ENCODE peak calls at places on chromosomes 13 and 19, in five cellular contexts. One of them, this sample, is unnamed.

GRCh38 chr13:88736026-88736425 is 1064.9 kb downstream of the SLITRK5 start:
- DNase-seq in neuronal stem cell: no peak
- DNase-seq in GM12892: no peak
- DNase-seq in fibroblast of lung: no peak
- DNase-seq in HFF-Myc: no peak
- DNase-seq in this sample: no peak

GRCh38 chr13:68428292-68428691 is 1198.2 kb upstream of the PCDH9 start:
- DNase-seq in HFF-Myc: no peak
- DNase-seq in neuronal stem cell: no peak
- DNase-seq in fibroblast of lung: peak; percentile 56
- DNase-seq in GM12892: no peak
- DNase-seq in this sample: no peak

GRCh38 chr13:94305934-94306333 is 173.5 kb downstream of the DCT start:
- DNase-seq in GM12892: no peak
- DNase-seq in fibroblast of lung: peak; percentile 39
- DNase-seq in neuronal stem cell: no peak
- DNase-seq in HFF-Myc: no peak
- DNase-seq in this sample: no peak

GRCh38 chr13:43244482-43244881 is 221.1 kb downstream of the DNAJC15 start:
- DNase-seq in fibroblast of lung: no peak
- DNase-seq in neuronal stem cell: no peak
- DNase-seq in GM12892: no peak
- DNase-seq in HFF-Myc: no peak
- DNase-seq in this sample: no peak

GRCh38 chr19:50654882-50655281 is 5.6 kb downstream of the C19orf81 start:
- DNase-seq in GM12892: no peak
- DNase-seq in fibroblast of lung: no peak
- DNase-seq in HFF-Myc: no peak
- DNase-seq in neuronal stem cell: no peak
- DNase-seq in this sample: no peak

GRCh38 chr19:11410682-11411081 is 8.4 kb downstream of the RGL3 start:
- DNase-seq in neuronal stem cell: no peak
- DNase-seq in GM12892: no peak
- DNase-seq in HFF-Myc: no peak
- DNase-seq in fibroblast of lung: peak; percentile 52
- DNase-seq in this sample: no peak

GRCh38 chr13:98066636-98067035 is 76.3 kb upstream of the FARP1 start:
- DNase-seq in fibroblast of lung: no peak
- DNase-seq in HFF-Myc: no peak
- DNase-seq in neuronal stem cell: no peak
- DNase-seq in GM12892: no peak
- DNase-seq in this sample: no peak

GRCh38 chr13:87674143-87674772 is 3.1 kb downstream of the SLITRK5 start:
- DNase-seq in HFF-Myc: no peak
- DNase-seq in fibroblast of lung: no peak
- DNase-seq in neuronal stem cell: peak; percentile 30
- DNase-seq in GM12892: no peak
- DNase-seq in this sample: peak; percentile 68

This sample was measured in NCI-H748 treated with DMSO at 0.1 percent for 48 hours.